ENCODE peak calls at places on chromosome 1, in four cellular contexts. One of them, this sample, is unnamed.

GRCh38 chr1:44594871-44595735 is 79.2 kb downstream of the TMEM53 start:
- DNase-seq in CD4-positive, alpha-beta memory T cell: peak; percentile 64
- DNase-seq in left ventricle myocardium inferior: peak; percentile 77
- DNase-seq in HFF-Myc: no peak
- DNase-seq in this sample: peak; percentile 57

GRCh38 chr1:230120289-230120948 is 53.4 kb downstream of the GALNT2 start:
- DNase-seq in CD4-positive, alpha-beta memory T cell: no peak
- DNase-seq in left ventricle myocardium inferior: peak; percentile 59
- DNase-seq in HFF-Myc: no peak
- DNase-seq in this sample: no peak

GRCh38 chr1:32246888-32247273 is at the start of gene FAM167B:
- DNase-seq in CD4-positive, alpha-beta memory T cell: no peak
- DNase-seq in left ventricle myocardium inferior: peak; percentile 41
- DNase-seq in HFF-Myc: peak; percentile 69
- DNase-seq in this sample: no peak

GRCh38 chr1:78038071-78038470 is 7.7 kb upstream of the GIPC2 start:
- DNase-seq in CD4-positive, alpha-beta memory T cell: no peak
- DNase-seq in left ventricle myocardium inferior: no peak
- DNase-seq in HFF-Myc: no peak
- DNase-seq in this sample: no peak

GRCh38 chr1:206898089-206898908 is 1.1 kb downstream of the IL24 start:
- DNase-seq in CD4-positive, alpha-beta memory T cell: no peak
- DNase-seq in left ventricle myocardium inferior: no peak
- DNase-seq in HFF-Myc: no peak
- DNase-seq in this sample: no peak

GRCh38 chr1:204427302-204427701 is 15.7 kb upstream of the PPP1R15B start:
- DNase-seq in CD4-positive, alpha-beta memory T cell: no peak
- DNase-seq in left ventricle myocardium inferior: no peak
- DNase-seq in HFF-Myc: no peak
- DNase-seq in this sample: no peak

GRCh38 chr1:186435336-186435735 is 25.6 kb downstream of the PDC start:
- DNase-seq in CD4-positive, alpha-beta memory T cell: no peak
- DNase-seq in left ventricle myocardium inferior: no peak
- DNase-seq in HFF-Myc: no peak
- DNase-seq in this sample: no peak

GRCh38 chr1:109273570-109274288 is 9.2 kb downstream of the PSRC1 start:
- DNase-seq in CD4-positive, alpha-beta memory T cell: no peak
- DNase-seq in left ventricle myocardium inferior: peak; percentile 10
- DNase-seq in HFF-Myc: no peak
- DNase-seq in this sample: no peak

GRCh38 chr1:229070168-229070567 is 200.7 kb upstream of the RAB4A start:
- DNase-seq in CD4-positive, alpha-beta memory T cell: no peak
- DNase-seq in left ventricle myocardium inferior: peak; percentile 87
- DNase-seq in HFF-Myc: peak; percentile 48
- DNase-seq in this sample: no peak

GRCh38 chr1:8241417-8242014 is 76.4 kb upstream of the SLC45A1 start:
- DNase-seq in CD4-positive, alpha-beta memory T cell: no peak
- DNase-seq in left ventricle myocardium inferior: no peak
- DNase-seq in HFF-Myc: no peak
- DNase-seq in this sample: no peak

GRCh38 chr1:4119516-4120220 is 219.6 kb upstream of the C1orf174 start:
- DNase-seq in CD4-positive, alpha-beta memory T cell: no peak
- DNase-seq in left ventricle myocardium inferior: no peak
- DNase-seq in HFF-Myc: no peak
- DNase-seq in this sample: no peak

GRCh38 chr1:220325306-220325995 is 53.2 kb upstream of the RAB3GAP2 start:
- DNase-seq in CD4-positive, alpha-beta memory T cell: no peak
- DNase-seq in left ventricle myocardium inferior: no peak
- DNase-seq in HFF-Myc: no peak
- DNase-seq in this sample: no peak

GRCh38 chr1:164602480-164603093 is 43.6 kb downstream of the PBX1 start:
- DNase-seq in CD4-positive, alpha-beta memory T cell: no peak
- DNase-seq in left ventricle myocardium inferior: peak; percentile 64
- DNase-seq in HFF-Myc: no peak
- DNase-seq in this sample: no peak

GRCh38 chr1:23188434-23188884 is 19.8 kb upstream of the LUZP1 start:
- DNase-seq in CD4-positive, alpha-beta memory T cell: no peak
- DNase-seq in left ventricle myocardium inferior: no peak
- DNase-seq in HFF-Myc: no peak
- DNase-seq in this sample: no peak

GRCh38 chr1:9960011-9960410 is 16.7 kb downstream of the NMNAT1 start:
- DNase-seq in CD4-positive, alpha-beta memory T cell: no peak
- DNase-seq in left ventricle myocardium inferior: no peak
- DNase-seq in HFF-Myc: no peak
- DNase-seq in this sample: no peak

GRCh38 chr1:228867093-228867950 is 132.0 kb downstream of the RHOU start:
- DNase-seq in CD4-positive, alpha-beta memory T cell: no peak
- DNase-seq in left ventricle myocardium inferior: no peak
- DNase-seq in HFF-Myc: no peak
- DNase-seq in this sample: no peak

GRCh38 chr1:14300991-14301703 is 297.3 kb upstream of the KAZN start:
- DNase-seq in CD4-positive, alpha-beta memory T cell: no peak
- DNase-seq in left ventricle myocardium inferior: peak; percentile 61
- DNase-seq in HFF-Myc: no peak
- DNase-seq in this sample: no peak

GRCh38 chr1:155971910-155972809 is 6.2 kb downstream of the ARHGEF2 start:
- DNase-seq in CD4-positive, alpha-beta memory T cell: no peak
- DNase-seq in left ventricle myocardium inferior: no peak
- DNase-seq in HFF-Myc: no peak
- DNase-seq in this sample: no peak
- H3K4me3 ChIP-seq in CD4-positive, alpha-beta memory T cell: no peak overlapping the region
- H3K4me3 ChIP-seq in left ventricle myocardium inferior: peak overlapping the region; percentile 4
- H3K4me3 ChIP-seq in HFF-Myc: no peak overlapping the region
- H3K4me3 ChIP-seq in this sample: no peak overlapping the region

GRCh38 chr1:209692745-209693504 is 11.7 kb upstream of the HSD11B1 start:
- DNase-seq in CD4-positive, alpha-beta memory T cell: peak; percentile 62
- DNase-seq in left ventricle myocardium inferior: peak; percentile 68
- DNase-seq in HFF-Myc: peak; percentile 59
- DNase-seq in this sample: peak; percentile 47
- H3K4me3 ChIP-seq in CD4-positive, alpha-beta memory T cell: no peak overlapping the region
- H3K4me3 ChIP-seq in left ventricle myocardium inferior: no peak overlapping the region
- H3K4me3 ChIP-seq in HFF-Myc: no peak overlapping the region
- H3K4me3 ChIP-seq in this sample: no peak overlapping the region

GRCh38 chr1:190478193-190479007 is 736 bp upstream of the BRINP3 start:
- DNase-seq in CD4-positive, alpha-beta memory T cell: no peak
- DNase-seq in left ventricle myocardium inferior: no peak
- DNase-seq in HFF-Myc: no peak
- DNase-seq in this sample: no peak

GRCh38 chr1:190475394-190476250 is 2.0 kb downstream of the BRINP3 start:
- DNase-seq in CD4-positive, alpha-beta memory T cell: no peak
- DNase-seq in left ventricle myocardium inferior: no peak
- DNase-seq in HFF-Myc: no peak
- DNase-seq in this sample: no peak

GRCh38 chr1:190479537-190479936 is 1.9 kb upstream of the BRINP3 start:
- DNase-seq in CD4-positive, alpha-beta memory T cell: no peak
- DNase-seq in left ventricle myocardium inferior: no peak
- DNase-seq in HFF-Myc: no peak
- DNase-seq in this sample: no peak

GRCh38 chr1:190479028-190479427 is 1.4 kb upstream of the BRINP3 start:
- DNase-seq in CD4-positive, alpha-beta memory T cell: no peak
- DNase-seq in left ventricle myocardium inferior: no peak
- DNase-seq in HFF-Myc: no peak
- DNase-seq in this sample: no peak

GRCh38 chr1:190477687-190478192 is at the start of gene BRINP3:
- DNase-seq in CD4-positive, alpha-beta memory T cell: no peak
- DNase-seq in left ventricle myocardium inferior: no peak
- DNase-seq in HFF-Myc: no peak
- DNase-seq in this sample: no peak
- H3K4me3 ChIP-seq in CD4-positive, alpha-beta memory T cell: no peak within 1 kb of the TSS
- H3K4me3 ChIP-seq in left ventricle myocardium inferior: peak within 1 kb of the TSS; percentile 57
- H3K4me3 ChIP-seq in HFF-Myc: no peak within 1 kb of the TSS
- H3K4me3 ChIP-seq in this sample: no peak within 1 kb of the TSS

GRCh38 chr1:94093996-94094395 is 27.0 kb downstream of the ABCA4 start:
- DNase-seq in CD4-positive, alpha-beta memory T cell: no peak
- DNase-seq in left ventricle myocardium inferior: no peak
- DNase-seq in HFF-Myc: no peak
- DNase-seq in this sample: no peak
- H3K4me3 ChIP-seq in CD4-positive, alpha-beta memory T cell: no peak overlapping the region
- H3K4me3 ChIP-seq in left ventricle myocardium inferior: peak overlapping the region; percentile 19
- H3K4me3 ChIP-seq in HFF-Myc: no peak overlapping the region
- H3K4me3 ChIP-seq in this sample: no peak overlapping the region

GRCh38 chr1:25757846-25758185 is 42.2 kb upstream of the SELENON start:
- DNase-seq in CD4-positive, alpha-beta memory T cell: no peak
- DNase-seq in left ventricle myocardium inferior: no peak
- DNase-seq in HFF-Myc: no peak
- DNase-seq in this sample: no peak

GRCh38 chr1:25758466-25759070 is 41.4 kb upstream of the SELENON start:
- DNase-seq in CD4-positive, alpha-beta memory T cell: no peak
- DNase-seq in left ventricle myocardium inferior: no peak
- DNase-seq in HFF-Myc: no peak
- DNase-seq in this sample: no peak

GRCh38 chr1:25755475-25756125 is 44.4 kb upstream of the SELENON start:
- DNase-seq in CD4-positive, alpha-beta memory T cell: no peak
- DNase-seq in left ventricle myocardium inferior: no peak
- DNase-seq in HFF-Myc: no peak
- DNase-seq in this sample: no peak

GRCh38 chr1:25756210-25756609 is 43.8 kb upstream of the SELENON start:
- DNase-seq in CD4-positive, alpha-beta memory T cell: no peak
- DNase-seq in left ventricle myocardium inferior: no peak
- DNase-seq in HFF-Myc: no peak
- DNase-seq in this sample: no peak

DNA sequence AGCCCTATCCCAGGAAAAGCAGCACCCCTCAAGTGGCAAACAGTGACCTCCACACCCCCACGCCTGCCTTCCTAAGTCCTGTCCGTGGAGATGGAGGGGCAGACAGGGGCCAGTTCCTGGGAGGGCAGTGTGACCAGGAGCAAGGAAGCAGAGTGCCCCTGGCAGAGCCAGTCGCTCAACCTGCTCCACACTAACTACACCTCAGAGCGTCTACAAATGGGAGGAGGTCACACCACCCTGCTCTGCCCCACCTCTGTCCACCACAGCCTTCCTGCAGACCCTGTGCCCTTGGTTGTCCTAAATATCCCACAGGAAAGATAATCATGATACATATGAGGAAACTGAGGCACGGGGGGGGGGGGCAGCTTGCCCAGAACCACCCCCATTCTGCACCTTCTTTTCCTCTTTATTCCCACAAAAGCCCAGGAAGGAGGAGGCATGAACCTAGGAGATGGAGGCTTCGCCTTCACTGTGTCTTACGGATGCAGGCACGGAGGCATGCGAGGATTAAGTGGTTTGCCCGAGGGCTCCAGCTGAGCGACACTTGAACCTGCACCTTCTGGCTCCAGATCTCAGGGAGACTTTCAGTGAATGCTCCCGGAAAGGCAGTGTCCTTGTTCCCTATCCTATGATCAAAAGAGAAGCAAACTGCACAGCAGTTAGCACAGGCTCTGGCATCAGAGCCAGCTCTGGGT is 42.7 kb upstream of the SELENON start:
- DNase-seq in CD4-positive, alpha-beta memory T cell: no peak
- DNase-seq in left ventricle myocardium inferior: no peak
- DNase-seq in HFF-Myc: no peak
- DNase-seq in this sample: no peak
- H3K4me3 ChIP-seq in CD4-positive, alpha-beta memory T cell: no peak overlapping the region
- H3K4me3 ChIP-seq in left ventricle myocardium inferior: no peak overlapping the region
- H3K4me3 ChIP-seq in HFF-Myc: no peak overlapping the region
- H3K4me3 ChIP-seq in this sample: no peak overlapping the region

DNA sequence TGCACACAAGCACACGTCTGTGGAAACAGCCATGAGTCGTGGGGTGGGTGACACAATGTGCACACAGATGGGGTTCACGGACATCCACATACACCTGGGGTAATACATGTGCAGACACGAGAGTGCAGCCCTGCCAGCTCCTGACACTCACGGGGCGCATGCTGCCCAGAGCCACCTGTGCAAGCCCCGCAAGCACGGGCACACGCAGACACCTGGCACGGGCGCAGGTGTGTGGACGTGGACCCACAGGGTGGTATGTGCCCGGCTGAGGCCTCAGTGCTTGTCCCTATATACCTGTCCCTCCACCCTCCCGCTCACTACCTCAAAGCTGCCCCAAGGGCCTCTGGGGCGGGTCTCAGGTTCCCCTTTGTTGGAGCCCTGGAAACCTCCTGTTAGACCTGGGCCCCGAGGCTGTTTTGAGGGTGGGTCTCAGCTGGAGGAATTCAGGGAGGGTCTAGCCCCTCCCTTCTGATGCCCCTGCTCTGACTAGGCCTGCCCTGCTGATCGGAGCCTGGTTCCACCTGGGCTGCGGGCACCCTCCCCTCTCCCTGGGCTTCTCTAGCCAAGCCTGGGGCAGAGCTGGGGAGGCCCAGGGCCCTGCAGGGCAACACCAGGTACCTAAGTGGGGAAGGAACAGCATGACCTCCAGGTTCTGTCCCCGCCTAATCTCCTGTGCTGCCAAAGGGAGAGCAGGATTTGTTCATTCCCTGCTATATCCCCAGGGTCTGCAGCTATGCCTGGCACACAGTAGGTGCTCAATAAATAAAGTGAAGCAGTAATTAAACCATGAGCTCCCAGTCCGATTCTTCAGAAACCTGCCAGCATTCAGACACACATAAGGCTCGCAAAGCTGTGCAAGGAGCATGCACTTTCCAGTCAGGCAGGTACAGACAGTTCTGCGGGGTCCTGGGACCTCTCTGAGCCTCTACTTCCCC is 49.1 kb downstream of the DMRTB1 start:
- DNase-seq in CD4-positive, alpha-beta memory T cell: no peak
- DNase-seq in left ventricle myocardium inferior: no peak
- DNase-seq in HFF-Myc: no peak
- DNase-seq in this sample: no peak
- H3K4me3 ChIP-seq in CD4-positive, alpha-beta memory T cell: no peak overlapping the region
- H3K4me3 ChIP-seq in left ventricle myocardium inferior: no peak overlapping the region
- H3K4me3 ChIP-seq in HFF-Myc: no peak overlapping the region
- H3K4me3 ChIP-seq in this sample: no peak overlapping the region

This sample was measured in CD8-positive, alpha-beta memory T cell.